ENCODE peak calls at places on chromosome 12, in five cellular contexts. E is left cardiac atrium; T is CD8-positive, alpha-beta T cell; V is fibroblast of mammary gland; B is NB4. G is an unnamed sample.

GRCh38 chr12:94831081-94831747 is 172.3 kb downstream of the NDUFA12 start:
- DNase-seq in B (peak), E (no peak), V (no peak), T (no peak), G (no peak)

GRCh38 chr12:20257311-20257710 is 111.0 kb upstream of the PDE3A start:
- DNase-seq in B (no peak), T (no peak), E (no peak), V (no peak), G (no peak)

GRCh38 chr12:10968765-10969456 is 17.8 kb downstream of the TAS2R50 start:
- DNase-seq in B (no peak), E (peak), T (no peak), V (peak), G (no peak)

GRCh38 chr12:95212576-95212975 is 4.7 kb downstream of the FGD6 start:
- DNase-seq in B (no peak), T (no peak), V (peak), E (no peak), G (no peak)

GRCh38 chr12:114221976-114222630 is 183.8 kb downstream of the TBX5 start:
- DNase-seq in E (no peak), B (no peak), V (peak), T (no peak), G (no peak)

GRCh38 chr12:121620328-121620891 is 5.9 kb upstream of the ORAI1 start:
- DNase-seq in B (peak), T (no peak), V (no peak), E (no peak), G (no peak)

GRCh38 chr12:89326260-89327040 is 25.9 kb downstream of the DUSP6 start:
- DNase-seq in T (no peak), E (no peak), B (no peak), V (no peak), G (no peak)

GRCh38 chr12:4978737-4979136 is 64.9 kb upstream of the KCNA5 start:
- DNase-seq in V (no peak), E (peak), T (no peak), B (no peak), G (peak)

GRCh38 chr12:110741371-110741770 is 1.3 kb downstream of the PPP1CC start:
- DNase-seq in T (no peak), B (peak), V (no peak), E (no peak), G (no peak)

GRCh38 chr12:68462799-68463198 is 130.6 kb upstream of the MDM1 start:
- DNase-seq in B (no peak), V (no peak), E (no peak), T (no peak), G (no peak)

GRCh38 chr12:84397279-84397678 is 515.3 kb downstream of the SLC6A15 start:
- DNase-seq in B (no peak), V (peak), E (no peak), T (no peak), G (no peak)

GRCh38 chr12:67545298-67545697 is 103.2 kb upstream of the DYRK2 start:
- DNase-seq in T (no peak), V (no peak), B (peak), E (no peak), G (peak)

GRCh38 chr12:28340261-28340660 is 150.0 kb downstream of the CCDC91 start:
- DNase-seq in E (no peak), V (peak), T (no peak), B (no peak), G (no peak)

GRCh38 chr12:89062996-89063395 is 289.3 kb downstream of the DUSP6 start:
- DNase-seq in V (no peak), B (no peak), E (no peak), T (no peak), G (no peak)

GRCh38 chr12:1502441-1502785 is 92.0 kb downstream of the FBXL14 start:
- DNase-seq in E (no peak), B (no peak), V (peak), T (no peak), G (no peak)

G was measured in posterior cingulate gyrus.